ENCODE peak calls at places on chromosomes 6 and 20, in ten cellular contexts. L, D, P, H, N, M, Z, U, X and A are unnamed samples.

GRCh38 chr6:14001329-14002012 is 76.7 kb downstream of the RNF182 start:
- DNase-seq in U (no peak), N (peak), H (peak), M (peak), L (no peak), D (peak), X (no peak), P (no peak), Z (no peak), A (peak)

GRCh38 chr6:70371454-70372105 is 41.7 kb upstream of the FAM135A start:
- DNase-seq in L (no peak), Z (no peak), D (peak), X (no peak), P (no peak), H (peak), U (peak), M (peak), N (peak), A (peak)

GRCh38 chr20:47453167-47453782 is 48.4 kb upstream of the NCOA3 start:
- DNase-seq in U (no peak), Z (peak), N (peak), X (no peak), P (no peak), H (peak), L (no peak), M (peak), D (peak), A (peak)

GRCh38 chr20:38201356-38201755 is 36.3 kb upstream of the TGM2 start:
- DNase-seq in M (peak), D (no peak), N (peak), P (peak), Z (no peak), X (no peak), H (peak), U (no peak), L (no peak), A (peak)

GRCh38 chr6:53238311-53238710 is 89.7 kb upstream of the GCM1 start:
- DNase-seq in L (no peak), Z (no peak), X (no peak), U (no peak), N (no peak), M (no peak), P (no peak), H (no peak), D (no peak), A (no peak)

GRCh38 chr6:43671801-43672690 is 15.5 kb downstream of the MRPS18A start:
- DNase-seq in N (no peak), L (no peak), H (no peak), X (no peak), U (no peak), M (no peak), P (no peak), D (no peak), Z (no peak), A (no peak)

GRCh38 chr6:125668071-125668470 is 81.4 kb upstream of the HEY2 start:
- DNase-seq in Z (no peak), M (no peak), D (no peak), N (no peak), P (no peak), U (no peak), X (no peak), H (no peak), L (peak), A (no peak)

GRCh38 chr6:137976430-137976829 is 109.4 kb downstream of the TNFAIP3 start:
- DNase-seq in P (no peak), X (no peak), N (no peak), Z (no peak), U (no peak), H (no peak), L (no peak), M (no peak), D (no peak), A (no peak)

GRCh38 chr6:139490482-139490881 is 116.0 kb upstream of the CITED2 start:
- DNase-seq in U (no peak), N (no peak), M (no peak), Z (peak), H (peak), D (no peak), L (no peak), X (no peak), P (no peak), A (no peak)